ENCODE peak calls at places on chromosomes 12 and 14, in seven cellular contexts. P, T, R, O, Z, F and H are unnamed samples.

GRCh38 chr14:41349289-41349910 is 257.3 kb upstream of the LRFN5 start:
- DNase-seq in R (no peak), P (no peak), T (no peak), O (no peak), Z (no peak), F (no peak), H (no peak)

GRCh38 chr14:37122288-37122687 is 50.1 kb downstream of the SLC25A21 start:
- DNase-seq in F (no peak), R (no peak), Z (no peak), O (no peak), T (no peak), P (no peak), H (no peak)

GRCh38 chr12:102958073-102958829 is 777 bp downstream of the ASCL1 start:
- DNase-seq in O (peak), Z (no peak), P (no peak), R (no peak), T (no peak), F (no peak), H (peak)

GRCh38 chr14:104827173-104828055 is 26.5 kb downstream of the ZBTB42 start:
- DNase-seq in R (peak), O (peak), F (no peak), Z (no peak), P (peak), T (peak), H (peak)

GRCh38 chr14:105219753-105220152 is 28.6 kb upstream of the BTBD6 start:
- DNase-seq in F (no peak), P (no peak), R (no peak), T (no peak), Z (no peak), O (no peak), H (no peak)

GRCh38 chr12:128861226-128862016 is 8.1 kb downstream of the GLT1D1 start:
- DNase-seq in Z (no peak), P (no peak), O (no peak), R (no peak), F (no peak), T (no peak), H (no peak)

GRCh38 chr12:13631873-13632272 is 349.5 kb downstream of the GRIN2B start:
- DNase-seq in T (no peak), R (peak), O (no peak), F (no peak), P (no peak), Z (no peak), H (no peak)

GRCh38 chr12:53939141-53940108 is 794 bp downstream of the HOXC13 start:
- DNase-seq in O (no peak), R (no peak), P (no peak), F (no peak), T (no peak), Z (no peak), H (no peak)

GRCh38 chr12:29066061-29066588 is 83.0 kb upstream of the FAR2 start:
- DNase-seq in O (no peak), R (peak), Z (no peak), P (no peak), T (no peak), F (peak), H (peak)

GRCh38 chr14:51869426-51870113 is 9.2 kb downstream of the GNG2 start:
- DNase-seq in P (no peak), R (no peak), Z (no peak), T (no peak), O (no peak), F (no peak), H (no peak)